ENCODE peak calls at places on chromosome 10, in six cellular contexts. A is stimulated activated CD4-positive, alpha-beta T cell treated with anti-CD3 and anti-CD28 coated beads, Interleukin-1b, Interleukin-23, amount 100 ng/mL, for 1 hour; I is lung microvascular endothelial cell; L is amniotic stem cell; Q is astrocyte of the spinal cord; T is activated CD4-positive, alpha-beta T cell treated with anti-CD3 and anti-CD28 coated beads, Interleukin-2, amount 50 U/mL, for 4 hours. O is an unnamed sample.

GRCh38 chr10:60144099-60144498 is 237.7 kb upstream of the CCDC6 start:
- DNase-seq in I (no peak), L (no peak), Q (no peak), T (no peak), A (no peak), O (no peak)

GRCh38 chr10:87578799-87579401 is 74.2 kb downstream of the MINPP1 start:
- DNase-seq in T (no peak), A (no peak), L (no peak), I (no peak), Q (no peak), O (no peak)

GRCh38 chr10:44353128-44353390 is 31.8 kb downstream of the CXCL12 start:
- DNase-seq in L (no peak), A (no peak), Q (no peak), I (no peak), T (no peak), O (no peak)

GRCh38 chr10:777913-778479 is 88.5 kb upstream of the DIP2C start:
- DNase-seq in T (no peak), Q (no peak), L (no peak), I (no peak), A (no peak), O (no peak)

GRCh38 chr10:129919358-129919757 is 44.7 kb downstream of the EBF3 start:
- DNase-seq in I (no peak), T (no peak), L (no peak), Q (no peak), A (no peak), O (no peak)

GRCh38 chr10:48475943-48476278 is 129.0 kb downstream of the ARHGAP22 start:
- DNase-seq in T (no peak), Q (no peak), A (no peak), L (no peak), I (no peak), O (no peak)

GRCh38 chr10:63365976-63366765 is 99.6 kb downstream of the JMJD1C start:
- DNase-seq in Q (peak; percentile 60), A (no peak), T (no peak), I (no peak), L (no peak), O (no peak)

GRCh38 chr10:131975003-131975402 is 6.7 kb downstream of the BNIP3 start:
- DNase-seq in Q (no peak), A (no peak), L (no peak), I (peak; percentile 38), T (no peak), O (no peak)

GRCh38 chr10:132096223-132096622 is 30.5 kb downstream of the JAKMIP3 start:
- DNase-seq in A (no peak), T (no peak), I (no peak), L (no peak), Q (peak; percentile 3), O (no peak)

GRCh38 chr10:10438335-10439123 is 579.1 kb upstream of the CELF2 start:
- DNase-seq in A (no peak), L (no peak), T (no peak), I (no peak), Q (no peak), O (no peak)

GRCh38 chr10:44363716-44364115 is 21.2 kb downstream of the CXCL12 start:
- DNase-seq in A (no peak), Q (no peak), I (no peak), L (no peak), T (no peak), O (no peak)

GRCh38 chr10:88114368-88114767 is 250.9 kb downstream of the PTEN start:
- DNase-seq in Q (no peak), L (no peak), A (no peak), I (peak; percentile 85), T (no peak), O (no peak)

GRCh38 chr10:43648392-43649148 is at the start of gene ZNF32:
- DNase-seq in Q (peak; percentile 90), L (peak; percentile 60), T (peak; percentile 74), A (peak; percentile 51), I (peak; percentile 89), O (peak; percentile 41)

GRCh38 chr10:2914741-2915140 is 152.6 kb upstream of the PFKP start:
- DNase-seq in I (no peak), Q (no peak), L (no peak), T (no peak), A (no peak), O (no peak)

GRCh38 chr10:89504691-89505090 is 30.7 kb downstream of the SLC16A12 start:
- DNase-seq in T (no peak), I (no peak), A (no peak), L (no peak), Q (no peak), O (no peak)

GRCh38 chr10:103590744-103591291 is 97.3 kb downstream of the NEURL1 start:
- DNase-seq in L (no peak), T (no peak), Q (no peak), A (no peak), I (no peak), O (no peak)